ENCODE peak calls at places on chromosomes 5 and 9, in five cellular contexts. One of them, this sample, is unnamed.

GRCh38 chr5:143207563-143208364 is 195.7 kb downstream of the NR3C1 start:
- DNase-seq in kidney glomerular epithelial cell: no peak
- DNase-seq in activated T-cell treated with anti-CD3 and anti-CD28 coated beads for 48 hours: no peak
- DNase-seq in right cardiac atrium: no peak
- DNase-seq in ureter: no peak
- DNase-seq in this sample: no peak

GRCh38 chr9:80383347-80383746 is 811.6 kb downstream of the TLE4 start:
- DNase-seq in kidney glomerular epithelial cell: no peak
- DNase-seq in activated T-cell treated with anti-CD3 and anti-CD28 coated beads for 48 hours: no peak
- DNase-seq in right cardiac atrium: no peak
- DNase-seq in ureter: no peak
- DNase-seq in this sample: no peak

GRCh38 chr9:35076848-35077247 is 2.9 kb downstream of the FANCG start:
- DNase-seq in kidney glomerular epithelial cell: no peak
- DNase-seq in activated T-cell treated with anti-CD3 and anti-CD28 coated beads for 48 hours: no peak
- DNase-seq in right cardiac atrium: no peak
- DNase-seq in ureter: no peak
- DNase-seq in this sample: no peak

GRCh38 chr5:150078802-150079654 is 7.3 kb downstream of the CSF1R start:
- DNase-seq in kidney glomerular epithelial cell: no peak
- DNase-seq in activated T-cell treated with anti-CD3 and anti-CD28 coated beads for 48 hours: no peak
- DNase-seq in right cardiac atrium: no peak
- DNase-seq in ureter: peak; percentile 39
- DNase-seq in this sample: no peak

GRCh38 chr9:135076876-135077430 is 10.5 kb upstream of the OLFM1 start:
- DNase-seq in kidney glomerular epithelial cell: no peak
- DNase-seq in activated T-cell treated with anti-CD3 and anti-CD28 coated beads for 48 hours: no peak
- DNase-seq in right cardiac atrium: no peak
- DNase-seq in ureter: no peak
- DNase-seq in this sample: no peak

GRCh38 chr9:69744688-69745380 is 15.0 kb downstream of the PTAR1 start:
- DNase-seq in kidney glomerular epithelial cell: no peak
- DNase-seq in activated T-cell treated with anti-CD3 and anti-CD28 coated beads for 48 hours: no peak
- DNase-seq in right cardiac atrium: no peak
- DNase-seq in ureter: no peak
- DNase-seq in this sample: no peak

GRCh38 chr9:124342946-124343485 is 72.2 kb downstream of the PSMB7 start:
- DNase-seq in kidney glomerular epithelial cell: peak; percentile 84
- DNase-seq in activated T-cell treated with anti-CD3 and anti-CD28 coated beads for 48 hours: no peak
- DNase-seq in right cardiac atrium: peak; percentile 82
- DNase-seq in ureter: peak; percentile 73
- DNase-seq in this sample: peak; percentile 70

GRCh38 chr5:115544371-115545064 is at the start of gene FEM1C:
- DNase-seq in kidney glomerular epithelial cell: peak; percentile 92
- DNase-seq in activated T-cell treated with anti-CD3 and anti-CD28 coated beads for 48 hours: peak; percentile 97
- DNase-seq in right cardiac atrium: peak; percentile 99
- DNase-seq in ureter: peak; percentile 98
- DNase-seq in this sample: peak; percentile 98

GRCh38 chr5:135126688-135127603 is 92.9 kb upstream of the PITX1 start:
- DNase-seq in kidney glomerular epithelial cell: peak; percentile 51
- DNase-seq in activated T-cell treated with anti-CD3 and anti-CD28 coated beads for 48 hours: no peak
- DNase-seq in right cardiac atrium: no peak
- DNase-seq in ureter: peak; percentile 67
- DNase-seq in this sample: no peak

GRCh38 chr5:93349613-93350012 is 231.4 kb downstream of the NR2F1-AS1 start:
- DNase-seq in kidney glomerular epithelial cell: peak; percentile 35
- DNase-seq in activated T-cell treated with anti-CD3 and anti-CD28 coated beads for 48 hours: no peak
- DNase-seq in right cardiac atrium: no peak
- DNase-seq in ureter: no peak
- DNase-seq in this sample: no peak

GRCh38 chr5:140312067-140312790 is 9.3 kb upstream of the PFDN1 start:
- DNase-seq in kidney glomerular epithelial cell: peak; percentile 89
- DNase-seq in activated T-cell treated with anti-CD3 and anti-CD28 coated beads for 48 hours: no peak
- DNase-seq in right cardiac atrium: peak; percentile 61
- DNase-seq in ureter: peak; percentile 68
- DNase-seq in this sample: peak; percentile 69

GRCh38 chr9:34400686-34401602 is 24.2 kb upstream of the MYORG start:
- DNase-seq in kidney glomerular epithelial cell: no peak
- DNase-seq in activated T-cell treated with anti-CD3 and anti-CD28 coated beads for 48 hours: no peak
- DNase-seq in right cardiac atrium: no peak
- DNase-seq in ureter: no peak
- DNase-seq in this sample: no peak

GRCh38 chr5:43432486-43433365 is 20.5 kb upstream of the CCL28 start:
- DNase-seq in kidney glomerular epithelial cell: peak; percentile 81
- DNase-seq in activated T-cell treated with anti-CD3 and anti-CD28 coated beads for 48 hours: no peak
- DNase-seq in right cardiac atrium: peak; percentile 91
- DNase-seq in ureter: peak; percentile 76
- DNase-seq in this sample: peak; percentile 66

GRCh38 chr9:92010705-92011536 is 60.9 kb upstream of the ROR2 start:
- DNase-seq in kidney glomerular epithelial cell: no peak
- DNase-seq in activated T-cell treated with anti-CD3 and anti-CD28 coated beads for 48 hours: no peak
- DNase-seq in right cardiac atrium: no peak
- DNase-seq in ureter: no peak
- DNase-seq in this sample: no peak

GRCh38 chr9:115241641-115242040 is 123.7 kb upstream of the TNC start:
- DNase-seq in kidney glomerular epithelial cell: no peak
- DNase-seq in activated T-cell treated with anti-CD3 and anti-CD28 coated beads for 48 hours: no peak
- DNase-seq in right cardiac atrium: no peak
- DNase-seq in ureter: no peak
- DNase-seq in this sample: no peak